ENCODE peak calls at places on chromosomes 2 and 18, in four cellular contexts. U is GM12891, Q is K562, H is GM12878. D is an unnamed sample.
A peak's percentile ranks its signal among the peaks of the same experiment; 100 is the strongest.

GRCh38 chr2:14423145-14423906 is 209.2 kb upstream of the LRATD1 start:
- DNase-seq in Q (no peak), H (no peak), U (no peak), D (no peak)

GRCh38 chr2:235514627-235515363 is 21.0 kb downstream of the AGAP1 start:
- DNase-seq in H (no peak), U (no peak), Q (no peak), D (no peak)

GRCh38 chr2:138000037-138000436 is 35.8 kb downstream of the HNMT start:
- DNase-seq in U (no peak), Q (no peak), H (no peak), D (no peak)

GRCh38 chr2:95353613-95354468 is 48.7 kb upstream of the FAHD2A start:
- DNase-seq in H (no peak), U (no peak), Q (no peak), D (peak; percentile 40)

GRCh38 chr2:39128919-39129391 is 8.1 kb upstream of the SOS1 start:
- DNase-seq in H (peak; percentile 74), U (no peak), Q (no peak), D (no peak)

GRCh38 chr2:152456262-152456661 is 121.3 kb downstream of the FMNL2 start:
- DNase-seq in U (no peak), H (no peak), Q (no peak), D (no peak)

GRCh38 chr2:39932198-39932597 is 153.1 kb upstream of the THUMPD2 start:
- DNase-seq in H (no peak), Q (no peak), U (no peak), D (no peak)

GRCh38 chr18:7974200-7974874 is 407.2 kb downstream of the PTPRM start:
- DNase-seq in U (no peak), Q (no peak), H (no peak), D (no peak)

GRCh38 chr2:205776139-205776538 is 93.8 kb downstream of the NRP2 start:
- DNase-seq in U (peak; percentile 24), H (no peak), Q (peak; percentile 71), D (peak; percentile 56)

GRCh38 chr2:151816858-151817257 is 11.4 kb downstream of the ARL5A start:
- DNase-seq in Q (no peak), U (no peak), H (no peak), D (no peak)

GRCh38 chr2:200270732-200271131 is 35.8 kb upstream of the SPATS2L start:
- DNase-seq in U (no peak), Q (no peak), H (no peak), D (no peak)

GRCh38 chr2:102013200-102014040 is 21.7 kb downstream of the IL1R2 start:
- DNase-seq in U (no peak), H (no peak), Q (no peak), D (no peak)

GRCh38 chr2:50042794-50043193 is 888.5 kb upstream of the FSHR start:
- DNase-seq in U (no peak), Q (no peak), H (no peak), D (no peak)

GRCh38 chr2:231452799-231453508 is 11.3 kb downstream of the NCL start:
- DNase-seq in H (no peak), U (no peak), Q (no peak), D (peak; percentile 22)

GRCh38 chr18:68721681-68722583 is 7.0 kb upstream of the TMX3 start:
- DNase-seq in H (peak; percentile 30), U (no peak), Q (no peak), D (no peak)

GRCh38 chr2:100070078-100070477 is 72.3 kb downstream of the AFF3 start:
- DNase-seq in H (no peak), U (no peak), Q (no peak), D (no peak)

GRCh38 chr2:200405599-200406298 is 99.3 kb downstream of the SPATS2L start:
- DNase-seq in Q (peak; percentile 33), U (no peak), H (no peak), D (no peak)

GRCh38 chr18:62741118-62741566 is 25.8 kb downstream of the PHLPP1 start:
- DNase-seq in Q (peak; percentile 12), H (no peak), U (no peak), D (peak; percentile 82)

GRCh38 chr2:25832897-25833296 is 45.4 kb downstream of the ASXL2 start:
- DNase-seq in Q (no peak), H (no peak), U (no peak), D (no peak)

GRCh38 chr2:3168230-3168891 is 209.3 kb downstream of the EIPR1 start:
- DNase-seq in U (no peak), Q (no peak), H (no peak), D (no peak)

GRCh38 chr18:75529394-75529793 is 101.9 kb upstream of the SMIM21 start:
- DNase-seq in U (no peak), Q (no peak), H (no peak), D (no peak)

GRCh38 chr2:118774458-118775133 is 72.9 kb downstream of the EN1 start:
- DNase-seq in H (no peak), Q (peak; percentile 82), U (peak; percentile 15), D (no peak)

GRCh38 chr2:213995400-213996105 is 415.3 kb upstream of the VWC2L start:
- DNase-seq in H (no peak), U (no peak), Q (no peak), D (no peak)

GRCh38 chr2:147133273-147133901 is 711.4 kb upstream of the ACVR2A start:
- DNase-seq in U (no peak), H (no peak), Q (no peak), D (no peak)

GRCh38 chr18:69723434-69723833 is 224.2 kb downstream of the CD226 start:
- DNase-seq in H (no peak), Q (no peak), U (no peak), D (no peak)

GRCh38 chr18:21851327-21851961 is 110.9 kb downstream of the MIB1 start:
- DNase-seq in U (no peak), H (no peak), Q (no peak), D (no peak)

GRCh38 chr18:2303517-2304238 is 267.6 kb downstream of the METTL4 start:
- DNase-seq in H (no peak), U (no peak), Q (peak; percentile 25), D (no peak)

GRCh38 chr18:65409266-65409665 is 341.5 kb upstream of the CDH7 start:
- DNase-seq in U (no peak), Q (no peak), H (no peak), D (no peak)

GRCh38 chr18:23177433-23178072 is 42.3 kb downstream of the CABLES1 start:
- DNase-seq in U (no peak), H (no peak), Q (no peak), D (no peak)

GRCh38 chr2:171958475-171958874 is 36.2 kb downstream of the HAT1 start:
- DNase-seq in U (no peak), H (no peak), Q (no peak), D (peak; percentile 40)

GRCh38 chr18:52554180-52554579 is 214.2 kb downstream of the DCC start:
- DNase-seq in Q (no peak), H (no peak), U (no peak), D (no peak)

GRCh38 chr2:152335016-152335850 is at the start of gene FMNL2:
- DNase-seq in H (peak; percentile 24), Q (peak; percentile 81), U (peak; percentile 71), D (no peak)

GRCh38 chr18:3230401-3231334 is 10.9 kb upstream of the MYOM1 start:
- DNase-seq in Q (peak; percentile 37), U (no peak), H (no peak), D (no peak)

DNA sequence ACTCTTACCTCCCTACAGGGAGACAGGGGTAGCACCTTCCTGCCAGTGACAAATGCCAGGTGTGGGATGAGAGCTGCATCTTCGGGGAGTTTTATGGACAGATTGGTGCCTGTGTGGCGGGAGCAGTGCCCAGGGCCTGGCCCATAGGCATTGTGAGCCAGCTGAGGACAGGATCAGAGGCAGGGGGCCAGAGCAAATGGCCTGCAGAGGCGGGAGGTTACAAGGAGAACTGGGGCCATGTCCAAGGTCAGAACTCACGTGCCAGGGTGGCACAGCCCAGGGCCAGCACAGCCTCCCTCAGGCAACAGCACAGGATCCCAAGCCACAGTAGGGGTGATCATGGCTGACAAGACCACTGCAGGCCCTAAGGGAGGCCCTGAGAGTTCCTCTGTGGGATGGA is 40.2 kb upstream of the MCFD2 start:
- DNase-seq in U (no peak), Q (no peak), H (no peak), D (no peak)
- TF ChIP-seq SPI1 in U (no peak), Q (no peak), H (no peak), D (no peak)

GRCh38 chr2:71064110-71064611 is 4.3 kb upstream of the NAGK start:
- DNase-seq in U (no peak), Q (no peak), H (no peak), D (no peak)

GRCh38 chr2:71060211-71060610 is 8.2 kb upstream of the NAGK start:
- DNase-seq in Q (no peak), H (no peak), U (no peak), D (no peak)

GRCh38 chr2:71064754-71065621 is 3.5 kb upstream of the NAGK start:
- DNase-seq in H (peak; percentile 80), U (no peak), Q (no peak), D (peak; percentile 87)

GRCh38 chr2:71060871-71061270 is 7.6 kb upstream of the NAGK start:
- DNase-seq in Q (no peak), H (no peak), U (no peak), D (no peak)

GRCh38 chr2:71063216-71063615 is 5.2 kb upstream of the NAGK start:
- DNase-seq in Q (no peak), H (no peak), U (no peak), D (no peak)
- TF ChIP-seq SPI1 in Q (no peak), H (no peak), U (no peak), D (no peak)

DNA sequence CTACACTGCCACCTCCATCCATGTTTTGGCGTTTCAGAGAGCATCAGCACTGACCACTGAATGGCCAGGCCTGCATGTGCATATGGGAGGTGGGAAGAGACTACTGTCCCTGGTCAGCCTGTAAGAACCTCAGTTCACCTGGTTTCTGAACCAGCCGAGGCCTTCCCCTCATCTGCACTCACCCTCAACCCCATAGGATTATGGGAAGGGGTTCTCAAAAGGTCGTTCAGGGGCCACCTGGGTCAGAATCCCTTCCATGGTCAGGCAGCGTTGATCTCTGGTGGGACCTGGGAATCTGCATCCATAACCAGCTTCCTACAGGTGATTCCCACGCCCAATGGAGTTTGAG is 36.7 kb downstream of the TET3 start:
- DNase-seq in Q (no peak), H (no peak), U (no peak), D (no peak)
- TF ChIP-seq SPI1 in Q (no peak), H (no peak), U (no peak), D (no peak)

GRCh38 chr2:36409971-36410370 is 54.4 kb downstream of the CRIM1 start:
- DNase-seq in H (no peak), U (no peak), Q (no peak), D (no peak)

GRCh38 chr2:36406296-36406695 is 50.7 kb downstream of the CRIM1 start:
- DNase-seq in H (no peak), Q (no peak), U (no peak), D (no peak)

GRCh38 chr2:36410681-36411080 is 55.1 kb downstream of the CRIM1 start:
- DNase-seq in U (no peak), H (no peak), Q (no peak), D (no peak)

GRCh38 chr2:36407403-36407802 is 51.8 kb downstream of the CRIM1 start:
- DNase-seq in H (no peak), U (no peak), Q (no peak), D (no peak)

DNA sequence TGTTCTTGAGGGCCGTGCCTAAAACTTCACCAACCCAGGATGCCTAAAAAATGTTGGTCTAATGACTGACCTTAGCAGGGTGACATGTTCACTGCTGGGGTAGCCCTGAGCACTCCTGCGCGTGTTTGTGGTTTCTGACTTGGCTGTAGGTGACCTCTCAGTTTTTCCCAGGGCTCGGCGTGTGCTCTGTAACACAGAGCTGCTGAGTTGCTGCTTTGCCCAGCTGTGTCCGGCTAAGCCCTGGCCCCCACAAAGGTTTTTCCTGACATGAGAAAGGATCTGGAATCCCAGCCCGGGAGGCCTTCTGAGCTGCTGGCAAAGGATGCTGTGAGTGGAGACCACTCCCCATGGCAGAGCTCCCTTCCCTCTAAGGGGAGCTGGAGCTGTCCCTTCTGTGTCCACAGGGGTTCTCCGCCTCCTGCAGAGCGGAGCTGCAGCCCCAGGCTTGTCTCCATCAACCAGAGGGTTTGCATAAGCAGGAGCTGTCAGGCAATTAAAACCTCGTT is 52.7 kb downstream of the CRIM1 start:
- DNase-seq in U (no peak), H (no peak), Q (no peak), D (no peak)
- TF ChIP-seq SPI1 in U (no peak), H (no peak), Q (no peak), D (no peak)

D was measured in HL-60.